ENCODE peak calls at places on chromosomes 2 and 18, in eight cellular contexts. One of them, this sample, is unnamed.

GRCh38 chr2:109637749-109638570 is 23.8 kb downstream of the SOWAHC start:
- DNase-seq in endothelial cell: no peak
- DNase-seq in coronary artery: no peak
- DNase-seq in MCF 10A: peak; percentile 40
- DNase-seq in NAMALWA: no peak
- DNase-seq in NCI-H1092: no peak
- DNase-seq in AG08395: no peak
- DNase-seq in NCI-H1417: no peak
- DNase-seq in this sample: no peak

GRCh38 chr2:28209312-28209711 is 183.3 kb upstream of the FOSL2 start:
- DNase-seq in endothelial cell: no peak
- DNase-seq in coronary artery: no peak
- DNase-seq in MCF 10A: no peak
- DNase-seq in NAMALWA: no peak
- DNase-seq in NCI-H1092: no peak
- DNase-seq in AG08395: no peak
- DNase-seq in NCI-H1417: no peak
- DNase-seq in this sample: no peak

GRCh38 chr2:40653829-40654228 is 201.9 kb upstream of the SLC8A1 start:
- DNase-seq in endothelial cell: no peak
- DNase-seq in coronary artery: no peak
- DNase-seq in MCF 10A: peak; percentile 34
- DNase-seq in NAMALWA: no peak
- DNase-seq in NCI-H1092: no peak
- DNase-seq in AG08395: peak; percentile 8
- DNase-seq in NCI-H1417: no peak
- DNase-seq in this sample: no peak

GRCh38 chr18:23196119-23197004 is 61.1 kb downstream of the CABLES1 start:
- DNase-seq in endothelial cell: no peak
- DNase-seq in coronary artery: no peak
- DNase-seq in MCF 10A: no peak
- DNase-seq in NAMALWA: no peak
- DNase-seq in NCI-H1092: no peak
- DNase-seq in AG08395: no peak
- DNase-seq in NCI-H1417: peak; percentile 37
- DNase-seq in this sample: no peak

GRCh38 chr18:28176674-28176932 is 327 bp downstream of the CDH2 start:
- DNase-seq in endothelial cell: no peak
- DNase-seq in coronary artery: no peak
- DNase-seq in MCF 10A: no peak
- DNase-seq in NAMALWA: no peak
- DNase-seq in NCI-H1092: no peak
- DNase-seq in AG08395: no peak
- DNase-seq in NCI-H1417: no peak
- DNase-seq in this sample: no peak

GRCh38 chr2:48043746-48044145 is 137.4 kb upstream of the FBXO11 start:
- DNase-seq in endothelial cell: no peak
- DNase-seq in coronary artery: no peak
- DNase-seq in MCF 10A: no peak
- DNase-seq in NAMALWA: no peak
- DNase-seq in NCI-H1092: no peak
- DNase-seq in AG08395: no peak
- DNase-seq in NCI-H1417: no peak
- DNase-seq in this sample: no peak

GRCh38 chr2:239937866-239938640 is 87.1 kb downstream of the NDUFA10 start:
- DNase-seq in endothelial cell: no peak
- DNase-seq in coronary artery: peak; percentile 61
- DNase-seq in MCF 10A: no peak
- DNase-seq in NAMALWA: no peak
- DNase-seq in NCI-H1092: no peak
- DNase-seq in AG08395: no peak
- DNase-seq in NCI-H1417: no peak
- DNase-seq in this sample: peak; percentile 25

GRCh38 chr18:32167980-32168379 is 21.9 kb upstream of the MEP1B start:
- DNase-seq in endothelial cell: no peak
- DNase-seq in coronary artery: no peak
- DNase-seq in MCF 10A: peak; percentile 35
- DNase-seq in NAMALWA: no peak
- DNase-seq in NCI-H1092: no peak
- DNase-seq in AG08395: no peak
- DNase-seq in NCI-H1417: no peak
- DNase-seq in this sample: no peak

GRCh38 chr18:34108206-34108605 is 116.5 kb downstream of the NOL4 start:
- DNase-seq in endothelial cell: no peak
- DNase-seq in coronary artery: no peak
- DNase-seq in MCF 10A: no peak
- DNase-seq in NAMALWA: no peak
- DNase-seq in NCI-H1092: no peak
- DNase-seq in AG08395: no peak
- DNase-seq in NCI-H1417: no peak
- DNase-seq in this sample: no peak

GRCh38 chr18:74714796-74715195 is 117.1 kb downstream of the ZNF407 start:
- DNase-seq in endothelial cell: peak; percentile 17
- DNase-seq in coronary artery: no peak
- DNase-seq in MCF 10A: no peak
- DNase-seq in NAMALWA: no peak
- DNase-seq in NCI-H1092: no peak
- DNase-seq in AG08395: no peak
- DNase-seq in NCI-H1417: peak; percentile 62
- DNase-seq in this sample: no peak

GRCh38 chr2:103667335-103667884 is 905.6 kb downstream of the TMEM182 start:
- DNase-seq in endothelial cell: no peak
- DNase-seq in coronary artery: no peak
- DNase-seq in MCF 10A: no peak
- DNase-seq in NAMALWA: no peak
- DNase-seq in NCI-H1092: no peak
- DNase-seq in AG08395: no peak
- DNase-seq in NCI-H1417: no peak
- DNase-seq in this sample: no peak